ENCODE peak calls at places on chromosomes 5 and 9, in ten cellular contexts. U is brain microvascular endothelial cell, A is adrenal gland, Y is mammary epithelial cell, R is gastrocnemius medialis, D is GM06990, L is tibial nerve, I is heart left ventricle, F is transverse colon, K is right atrium auricular region. O is an unnamed sample.

GRCh38 chr9:135506327-135507103 is 6.0 kb downstream of the MRPS2 start:
- DNase-seq in F (no peak), Y (no peak), A (peak), R (no peak), U (no peak), I (no peak), D (no peak), L (no peak), K (no peak), O (peak)

GRCh38 chr5:96434201-96434645 is 1.2 kb upstream of the PCSK1 start:
- DNase-seq in D (peak), U (peak), Y (peak), I (peak), K (no peak), A (peak), R (peak), L (peak), F (peak), O (no peak)

GRCh38 chr9:125145425-125145824 is 2.1 kb upstream of the SCAI start:
- DNase-seq in A (no peak), I (no peak), U (no peak), K (no peak), Y (no peak), D (no peak), R (no peak), F (no peak), L (no peak), O (no peak)

GRCh38 chr9:72579880-72580570 is 58.6 kb downstream of the TMC1 start:
- DNase-seq in R (no peak), I (no peak), A (no peak), L (no peak), Y (peak), F (no peak), D (no peak), U (no peak), K (no peak), O (no peak)

GRCh38 chr9:133782157-133783130 is 44.3 kb upstream of the SARDH start:
- DNase-seq in K (peak), R (peak), Y (peak), A (peak), I (peak), F (peak), L (peak), U (peak), D (no peak), O (no peak)

GRCh38 chr5:1727571-1727970 is 72.1 kb downstream of the MRPL36 start:
- DNase-seq in D (no peak), L (no peak), U (no peak), R (peak), Y (no peak), F (no peak), K (peak), I (no peak), A (no peak), O (peak)

GRCh38 chr5:126219616-126220015 is 203.6 kb upstream of the GRAMD2B start:
- DNase-seq in A (no peak), K (no peak), L (no peak), U (no peak), Y (no peak), R (no peak), I (no peak), D (no peak), F (no peak), O (no peak)

GRCh38 chr9:489198-490197 is 274.8 kb downstream of the DOCK8 start:
- DNase-seq in I (no peak), D (no peak), L (no peak), U (no peak), R (no peak), Y (no peak), F (no peak), A (no peak), K (no peak), O (no peak)

GRCh38 chr5:160506006-160507004 is 84.7 kb downstream of the PTTG1 start:
- DNase-seq in R (no peak), D (peak), I (peak), U (peak), Y (no peak), L (peak), A (peak), F (peak), K (peak), O (no peak)

GRCh38 chr5:150034677-150035076 is 34.1 kb downstream of the HMGXB3 start:
- DNase-seq in D (no peak), K (no peak), L (peak), I (no peak), Y (no peak), F (no peak), A (no peak), U (peak), R (no peak), O (no peak)

GRCh38 chr9:137666505-137666809 is 47.7 kb downstream of the EHMT1 start:
- DNase-seq in A (peak), I (peak), R (no peak), L (no peak), Y (no peak), D (no peak), U (no peak), F (no peak), K (no peak), O (no peak)

GRCh38 chr9:136618578-136619547 is 43.9 kb upstream of the EGFL7 start:
- DNase-seq in F (peak), D (peak), Y (no peak), I (no peak), L (no peak), K (no peak), A (no peak), R (no peak), U (no peak), O (no peak)

GRCh38 chr5:172150514-172151425 is 37.3 kb downstream of the STK10 start:
- DNase-seq in A (peak), F (peak), K (peak), D (peak), Y (no peak), U (no peak), I (peak), R (peak), L (peak), O (no peak)

GRCh38 chr5:179986328-179986727 is 78.6 kb upstream of the TBC1D9B start:
- DNase-seq in K (no peak), I (no peak), U (no peak), L (no peak), R (no peak), A (no peak), D (no peak), Y (no peak), F (no peak), O (no peak)

GRCh38 chr9:72579190-72579589 is 57.8 kb downstream of the TMC1 start:
- DNase-seq in Y (peak), A (peak), F (peak), D (no peak), K (peak), U (peak), L (no peak), R (peak), I (peak), O (peak)

GRCh38 chr5:179906795-179907569 is 715 bp downstream of the TBC1D9B start:
- DNase-seq in U (no peak), D (peak), F (peak), A (peak), K (no peak), L (no peak), Y (peak), R (peak), I (no peak), O (no peak)

DNA sequence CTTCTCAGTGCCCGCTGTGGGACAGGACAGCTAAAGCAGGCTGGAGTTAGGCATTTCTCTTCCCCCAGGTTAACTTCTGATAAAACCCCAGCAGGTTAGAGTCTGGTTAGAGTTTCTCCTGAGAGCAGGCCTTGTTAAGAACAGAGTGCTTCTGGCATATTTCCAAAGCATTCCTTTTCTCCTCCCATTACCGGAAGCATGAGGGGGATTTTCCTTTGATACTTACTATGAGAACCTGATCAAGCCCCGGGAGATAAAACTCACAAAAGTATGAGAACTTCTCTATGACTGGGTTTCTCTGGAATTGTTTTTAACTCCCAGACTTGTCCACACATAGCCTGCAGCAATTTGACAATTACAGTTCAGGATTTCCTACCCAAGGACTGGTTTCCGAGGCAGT is 77.4 kb upstream of the MAST4 start:
- DNase-seq in D (no peak), R (no peak), K (no peak), L (no peak), U (peak), F (no peak), A (no peak), Y (peak), I (no peak), O (no peak)
- H3K4me3 ChIP-seq in D (no peak), R (no peak), K (no peak), L (no peak), U (no peak), F (no peak), A (no peak), Y (no peak), I (no peak), O (no peak)

DNA sequence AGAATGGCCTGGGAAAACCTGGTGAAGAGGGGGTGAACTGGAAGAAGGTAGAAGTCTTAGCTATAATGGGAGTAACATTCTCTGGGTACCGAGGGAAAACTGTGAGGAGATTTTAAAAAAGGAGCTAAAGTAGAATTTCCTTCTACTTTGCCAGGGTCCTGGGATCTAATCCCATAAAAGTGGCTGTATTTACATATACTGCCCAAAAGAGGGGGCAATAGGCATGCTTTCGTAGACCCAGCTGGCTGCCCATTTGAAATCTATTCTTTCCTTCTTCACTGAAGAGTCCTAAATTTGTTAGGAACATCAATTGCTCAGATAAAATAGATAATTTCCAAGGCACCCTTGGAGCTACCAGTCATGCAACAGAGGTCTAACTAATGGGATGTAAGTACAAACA is 159.2 kb downstream of the CDC42SE2 start:
- DNase-seq in Y (no peak), D (no peak), F (no peak), L (no peak), R (no peak), I (no peak), U (peak), A (no peak), K (no peak), O (no peak)
- TF ChIP-seq CTCF in Y (peak), D (peak), F (no peak), L (peak), R (no peak), I (peak), U (peak), A (peak), K (peak), O (peak)

DNA sequence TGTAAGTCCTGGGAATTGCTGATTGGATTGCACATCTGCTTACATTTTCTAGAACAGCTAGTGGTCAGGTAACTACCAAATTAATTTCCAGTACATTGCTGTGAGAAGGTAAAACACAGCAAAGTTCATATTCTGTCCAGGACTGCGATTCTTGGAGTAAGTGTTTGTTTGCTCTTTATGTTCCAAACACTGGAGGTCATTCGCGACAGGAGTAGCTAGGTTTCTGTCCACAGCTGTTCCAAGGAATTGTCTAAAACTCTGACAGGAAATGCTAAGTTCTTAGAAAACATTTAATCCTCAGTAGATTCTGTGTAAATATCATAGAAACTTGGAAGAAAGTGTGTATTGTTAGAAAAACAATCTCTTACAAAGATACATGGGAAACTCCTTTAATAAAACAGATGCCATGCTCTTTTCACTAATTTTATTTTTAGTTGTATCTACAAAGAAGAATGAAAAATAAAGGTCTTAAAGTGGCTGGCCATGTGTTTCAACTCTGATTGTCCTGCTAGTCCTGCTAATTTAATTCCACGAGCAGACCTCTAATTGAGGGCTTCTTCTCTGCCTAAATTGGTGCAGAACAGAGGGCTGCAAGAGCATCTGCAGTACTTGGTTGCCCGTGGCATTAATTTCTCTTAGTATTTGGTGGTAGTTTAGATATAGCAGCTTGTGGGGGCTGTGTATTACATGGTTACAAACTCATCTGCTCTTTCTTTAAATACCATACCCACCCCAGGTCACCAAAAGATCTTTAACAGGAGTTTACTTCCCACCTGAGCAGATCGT is 464.5 kb downstream of the RASEF start:
- DNase-seq in L (no peak), F (no peak), K (no peak), U (no peak), D (no peak), R (no peak), A (no peak), Y (no peak), I (no peak), O (no peak)
- H3K4me3 ChIP-seq in L (no peak), F (no peak), K (no peak), U (no peak), D (no peak), R (no peak), A (no peak), Y (no peak), I (no peak), O (no peak)

GRCh38 chr9:93976081-93976480 is 20.9 kb upstream of the BARX1 start:
- DNase-seq in I (no peak), K (no peak), F (no peak), R (no peak), A (no peak), D (no peak), Y (no peak), L (no peak), U (no peak), O (no peak)
- TF ChIP-seq CTCF in I (no peak), K (no peak), F (no peak), R (no peak), A (no peak), D (no peak), Y (no peak), L (no peak), U (no peak), O (no peak)

GRCh38 chr5:132487095-132487428 is 3.5 kb downstream of the IRF1 start:
- DNase-seq in F (peak), R (no peak), D (no peak), K (peak), U (no peak), L (no peak), A (no peak), I (no peak), Y (no peak), O (peak)

GRCh38 chr5:132489051-132489770 is 1.4 kb downstream of the IRF1 start:
- DNase-seq in F (peak), R (no peak), D (no peak), Y (no peak), A (no peak), L (peak), K (peak), U (no peak), I (no peak), O (peak)

GRCh38 chr5:132489871-132490483 is 596 bp downstream of the IRF1 start:
- DNase-seq in A (peak), D (no peak), F (peak), U (no peak), R (peak), Y (no peak), K (peak), L (peak), I (peak), O (peak)

GRCh38 chr5:132487841-132488555 is 2.6 kb downstream of the IRF1 start:
- DNase-seq in R (no peak), A (no peak), Y (no peak), D (no peak), U (no peak), K (peak), L (peak), I (no peak), F (peak), O (peak)

DNA sequence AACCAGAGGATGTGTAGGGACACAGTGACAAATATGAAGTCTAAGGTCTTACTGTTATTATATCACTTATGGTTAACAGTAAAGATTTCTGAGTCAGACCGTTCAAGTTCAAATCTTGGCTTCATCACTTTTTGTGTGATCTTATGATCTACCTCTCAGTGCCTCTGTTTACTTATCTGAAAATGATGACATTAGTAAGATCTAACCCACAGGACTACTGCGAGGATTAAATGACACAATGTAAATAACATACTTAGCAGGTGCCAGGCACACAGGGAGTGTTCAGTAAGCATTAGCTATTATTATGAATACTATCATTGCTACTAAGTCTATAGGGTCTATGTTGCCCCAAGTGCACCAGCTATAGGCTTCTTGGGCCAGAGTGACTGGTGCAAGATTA is 2.0 kb downstream of the IRF1 start:
- DNase-seq in Y (no peak), R (no peak), I (no peak), K (no peak), L (no peak), U (no peak), D (no peak), F (no peak), A (no peak), O (no peak)
- H3K4me3 ChIP-seq in Y (no peak), R (peak), I (peak), K (peak), L (no peak), U (peak), D (peak), F (peak), A (no peak), O (peak)

GRCh38 chr5:16740476-16740875 is 123.7 kb upstream of the RETREG1 start:
- DNase-seq in D (no peak), U (no peak), Y (no peak), I (no peak), R (no peak), K (no peak), F (no peak), A (no peak), L (no peak), O (no peak)

GRCh38 chr5:16737620-16738364 is 121.0 kb upstream of the RETREG1 start:
- DNase-seq in Y (no peak), U (no peak), D (no peak), R (no peak), K (no peak), L (no peak), A (no peak), F (peak), I (no peak), O (no peak)

GRCh38 chr5:16740046-16740445 is 123.2 kb upstream of the RETREG1 start:
- DNase-seq in Y (no peak), R (no peak), I (no peak), L (no peak), A (no peak), D (no peak), K (no peak), U (no peak), F (no peak), O (no peak)

GRCh38 chr5:16742938-16743337 is 126.1 kb upstream of the RETREG1 start:
- DNase-seq in D (no peak), R (no peak), A (no peak), F (no peak), K (no peak), I (no peak), Y (no peak), U (peak), L (no peak), O (no peak)

GRCh38 chr5:16741007-16741406 is 124.2 kb upstream of the RETREG1 start:
- DNase-seq in A (no peak), D (no peak), F (no peak), R (no peak), L (no peak), I (no peak), Y (peak), K (no peak), U (no peak), O (no peak)
- TF ChIP-seq CTCF in A (no peak), D (no peak), F (no peak), R (no peak), L (no peak), I (no peak), Y (no peak), K (no peak), U (no peak), O (no peak)

GRCh38 chr9:84697042-84697441 is 27.5 kb downstream of the NTRK2 start:
- DNase-seq in L (no peak), A (no peak), D (no peak), F (no peak), Y (no peak), U (no peak), I (no peak), K (no peak), R (no peak), O (no peak)

GRCh38 chr9:84691634-84692033 is 22.1 kb downstream of the NTRK2 start:
- DNase-seq in F (no peak), K (no peak), D (no peak), I (no peak), Y (no peak), U (no peak), L (no peak), R (no peak), A (no peak), O (no peak)

GRCh38 chr9:84699897-84700395 is 30.4 kb downstream of the NTRK2 start:
- DNase-seq in U (no peak), A (no peak), F (no peak), I (no peak), L (no peak), R (no peak), D (no peak), Y (no peak), K (no peak), O (no peak)

GRCh38 chr9:84697494-84698114 is 28.1 kb downstream of the NTRK2 start:
- DNase-seq in F (peak), R (peak), U (peak), A (peak), Y (peak), D (peak), I (peak), L (peak), K (no peak), O (peak)

GRCh38 chr9:84694248-84694647 is 24.7 kb downstream of the NTRK2 start:
- DNase-seq in I (no peak), U (no peak), A (no peak), F (no peak), Y (no peak), K (no peak), R (no peak), L (no peak), D (peak), O (no peak)
- H3K4me3 ChIP-seq in I (no peak), U (no peak), A (no peak), F (no peak), Y (no peak), K (no peak), R (no peak), L (no peak), D (peak), O (no peak)

DNA sequence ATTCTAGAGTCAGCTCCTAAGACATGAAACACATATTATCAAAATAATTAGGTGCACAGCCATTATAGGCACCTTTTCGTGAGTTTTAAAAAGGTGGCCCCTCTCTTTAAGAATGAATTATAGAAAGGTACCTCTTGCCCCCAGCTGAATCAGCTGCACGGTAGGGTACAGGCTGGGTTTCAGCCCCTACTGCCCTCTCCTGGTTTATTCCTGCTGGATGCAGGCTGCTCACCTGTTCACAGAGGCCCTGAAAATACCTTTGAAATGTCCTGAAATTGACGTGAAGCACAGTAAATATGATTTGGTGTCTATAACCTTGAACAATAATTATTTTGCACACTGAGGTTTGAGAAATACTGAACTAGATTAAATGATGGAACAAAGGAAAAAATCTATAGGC is 504.8 kb upstream of the SGCD start:
- DNase-seq in A (no peak), I (no peak), L (no peak), K (no peak), R (no peak), D (no peak), Y (no peak), F (no peak), U (no peak), O (no peak)
- TF ChIP-seq CTCF in A (no peak), I (no peak), L (no peak), K (peak), R (no peak), D (no peak), Y (no peak), F (no peak), U (no peak), O (no peak)

GRCh38 chr5:80189701-80190100 is 66.1 kb downstream of the SERINC5 start:
- DNase-seq in Y (no peak), R (no peak), F (no peak), I (no peak), A (no peak), D (no peak), K (no peak), U (no peak), L (no peak), O (no peak)

GRCh38 chr5:80192507-80193241 is 63.2 kb downstream of the SERINC5 start:
- DNase-seq in R (peak), D (no peak), Y (no peak), A (peak), F (no peak), K (no peak), I (peak), U (peak), L (no peak), O (no peak)

GRCh38 chr5:80191991-80192398 is 63.9 kb downstream of the SERINC5 start:
- DNase-seq in Y (no peak), K (peak), U (no peak), D (no peak), A (peak), L (no peak), R (peak), F (peak), I (peak), O (no peak)

GRCh38 chr5:80191397-80191796 is 64.5 kb downstream of the SERINC5 start:
- DNase-seq in I (no peak), K (no peak), U (no peak), L (no peak), D (no peak), R (no peak), A (no peak), F (no peak), Y (no peak), O (no peak)

GRCh38 chr5:80190960-80191359 is 64.9 kb downstream of the SERINC5 start:
- DNase-seq in I (no peak), K (no peak), Y (no peak), D (no peak), U (no peak), F (no peak), A (no peak), R (no peak), L (no peak), O (no peak)
- H3K4me3 ChIP-seq in I (no peak), K (no peak), Y (no peak), D (no peak), U (no peak), F (no peak), A (no peak), R (no peak), L (no peak), O (no peak)

O was measured in coronary artery.